ENCODE peak calls at places on chromosomes 6 and 20, in eight cellular contexts. One of them, this sample, is unnamed.

GRCh38 chr6:6790891-6791290 is 202.4 kb downstream of the LY86 start:
- DNase-seq in NCI-H524: no peak
- DNase-seq in NCI-H1417: no peak
- DNase-seq in left ventricle myocardium inferior: no peak
- DNase-seq in left colon: no peak
- DNase-seq in COR-L47: no peak
- DNase-seq in amniotic epithelial cell: no peak
- DNase-seq in substantia nigra: no peak
- DNase-seq in this sample: no peak

GRCh38 chr6:87705070-87705691 is 3.1 kb upstream of the AKIRIN2 start:
- DNase-seq in NCI-H1417: no peak
- DNase-seq in left ventricle myocardium inferior: no peak
- DNase-seq in substantia nigra: no peak
- DNase-seq in COR-L47: no peak
- DNase-seq in left colon: no peak
- DNase-seq in amniotic epithelial cell: peak
- DNase-seq in NCI-H524: no peak
- DNase-seq in this sample: no peak

GRCh38 chr6:151675746-151676459 is 131.6 kb upstream of the ESR1 start:
- DNase-seq in left ventricle myocardium inferior: no peak
- DNase-seq in COR-L47: peak
- DNase-seq in NCI-H1417: peak
- DNase-seq in left colon: peak
- DNase-seq in amniotic epithelial cell: peak
- DNase-seq in substantia nigra: no peak
- DNase-seq in NCI-H524: peak
- DNase-seq in this sample: peak

GRCh38 chr6:20411953-20412352 is 10.3 kb downstream of the E2F3 start:
- DNase-seq in left colon: no peak
- DNase-seq in NCI-H524: no peak
- DNase-seq in substantia nigra: no peak
- DNase-seq in amniotic epithelial cell: no peak
- DNase-seq in NCI-H1417: no peak
- DNase-seq in COR-L47: no peak
- DNase-seq in left ventricle myocardium inferior: no peak
- DNase-seq in this sample: no peak

GRCh38 chr6:36780517-36781210 is 58.6 kb downstream of the CPNE5 start:
- DNase-seq in left ventricle myocardium inferior: no peak
- DNase-seq in left colon: peak
- DNase-seq in substantia nigra: no peak
- DNase-seq in NCI-H524: no peak
- DNase-seq in COR-L47: no peak
- DNase-seq in amniotic epithelial cell: no peak
- DNase-seq in NCI-H1417: peak
- DNase-seq in this sample: no peak

GRCh38 chr20:5181955-5182354 is 55.1 kb downstream of the CDS2 start:
- DNase-seq in left colon: no peak
- DNase-seq in substantia nigra: no peak
- DNase-seq in left ventricle myocardium inferior: no peak
- DNase-seq in COR-L47: no peak
- DNase-seq in amniotic epithelial cell: peak
- DNase-seq in NCI-H524: no peak
- DNase-seq in NCI-H1417: no peak
- DNase-seq in this sample: no peak

GRCh38 chr20:760751-761417 is 7.4 kb downstream of the SLC52A3 start:
- DNase-seq in amniotic epithelial cell: peak
- DNase-seq in left colon: no peak
- DNase-seq in COR-L47: no peak
- DNase-seq in NCI-H524: no peak
- DNase-seq in NCI-H1417: no peak
- DNase-seq in substantia nigra: no peak
- DNase-seq in left ventricle myocardium inferior: no peak
- DNase-seq in this sample: no peak

GRCh38 chr6:44715925-44716324 is 328.4 kb downstream of the CDC5L start:
- DNase-seq in NCI-H524: peak
- DNase-seq in left colon: no peak
- DNase-seq in NCI-H1417: no peak
- DNase-seq in substantia nigra: no peak
- DNase-seq in left ventricle myocardium inferior: no peak
- DNase-seq in amniotic epithelial cell: no peak
- DNase-seq in COR-L47: no peak
- DNase-seq in this sample: no peak

GRCh38 chr6:16041327-16041726 is 87.6 kb upstream of the MYLIP start:
- DNase-seq in NCI-H524: no peak
- DNase-seq in left ventricle myocardium inferior: no peak
- DNase-seq in COR-L47: no peak
- DNase-seq in amniotic epithelial cell: no peak
- DNase-seq in substantia nigra: no peak
- DNase-seq in left colon: no peak
- DNase-seq in NCI-H1417: no peak
- DNase-seq in this sample: no peak

GRCh38 chr6:19895866-19896579 is 58.9 kb downstream of the ID4 start:
- DNase-seq in left colon: no peak
- DNase-seq in NCI-H524: no peak
- DNase-seq in left ventricle myocardium inferior: no peak
- DNase-seq in substantia nigra: no peak
- DNase-seq in NCI-H1417: no peak
- DNase-seq in amniotic epithelial cell: no peak
- DNase-seq in COR-L47: no peak
- DNase-seq in this sample: no peak

GRCh38 chr20:50826121-50826520 is 31.3 kb downstream of the BCAS4 start:
- DNase-seq in substantia nigra: no peak
- DNase-seq in NCI-H524: no peak
- DNase-seq in left ventricle myocardium inferior: no peak
- DNase-seq in amniotic epithelial cell: no peak
- DNase-seq in NCI-H1417: no peak
- DNase-seq in left colon: no peak
- DNase-seq in COR-L47: no peak
- DNase-seq in this sample: no peak

GRCh38 chr6:14211596-14211961 is 94.0 kb downstream of the CD83 start:
- DNase-seq in left ventricle myocardium inferior: peak
- DNase-seq in left colon: peak
- DNase-seq in COR-L47: no peak
- DNase-seq in NCI-H1417: no peak
- DNase-seq in NCI-H524: peak
- DNase-seq in amniotic epithelial cell: peak
- DNase-seq in substantia nigra: no peak
- DNase-seq in this sample: peak

GRCh38 chr6:42332916-42333315 is 115.3 kb upstream of the MRPS10 start:
- DNase-seq in substantia nigra: no peak
- DNase-seq in amniotic epithelial cell: no peak
- DNase-seq in left colon: no peak
- DNase-seq in NCI-H1417: no peak
- DNase-seq in COR-L47: no peak
- DNase-seq in left ventricle myocardium inferior: no peak
- DNase-seq in NCI-H524: no peak
- DNase-seq in this sample: no peak

GRCh38 chr6:152783217-152783878 is 32.8 kb downstream of the VIP start:
- DNase-seq in NCI-H1417: no peak
- DNase-seq in COR-L47: no peak
- DNase-seq in left ventricle myocardium inferior: no peak
- DNase-seq in NCI-H524: no peak
- DNase-seq in amniotic epithelial cell: no peak
- DNase-seq in left colon: no peak
- DNase-seq in substantia nigra: no peak
- DNase-seq in this sample: no peak

GRCh38 chr6:134063966-134064445 is 11.6 kb upstream of the SLC2A12 start:
- DNase-seq in left colon: peak
- DNase-seq in COR-L47: no peak
- DNase-seq in NCI-H1417: peak
- DNase-seq in NCI-H524: peak
- DNase-seq in substantia nigra: peak
- DNase-seq in amniotic epithelial cell: peak
- DNase-seq in left ventricle myocardium inferior: peak
- DNase-seq in this sample: peak

GRCh38 chr6:21431526-21431925 is 162.0 kb upstream of the SOX4 start:
- DNase-seq in NCI-H1417: no peak
- DNase-seq in amniotic epithelial cell: no peak
- DNase-seq in COR-L47: no peak
- DNase-seq in left colon: no peak
- DNase-seq in NCI-H524: no peak
- DNase-seq in substantia nigra: no peak
- DNase-seq in left ventricle myocardium inferior: no peak
- DNase-seq in this sample: no peak

GRCh38 chr20:35226775-35227681 is 538 bp downstream of the MMP24 start:
- DNase-seq in COR-L47: peak
- DNase-seq in substantia nigra: peak
- DNase-seq in amniotic epithelial cell: peak
- DNase-seq in NCI-H524: no peak
- DNase-seq in NCI-H1417: peak
- DNase-seq in left colon: peak
- DNase-seq in left ventricle myocardium inferior: peak
- DNase-seq in this sample: no peak

GRCh38 chr20:20404546-20405092 is 36.7 kb downstream of the INSM1 start:
- DNase-seq in NCI-H524: no peak
- DNase-seq in left colon: no peak
- DNase-seq in COR-L47: no peak
- DNase-seq in NCI-H1417: peak
- DNase-seq in amniotic epithelial cell: no peak
- DNase-seq in left ventricle myocardium inferior: no peak
- DNase-seq in substantia nigra: no peak
- DNase-seq in this sample: no peak

GRCh38 chr6:106511274-106512047 is 117.8 kb downstream of the RTN4IP1 start:
- DNase-seq in left ventricle myocardium inferior: no peak
- DNase-seq in NCI-H1417: peak
- DNase-seq in COR-L47: no peak
- DNase-seq in NCI-H524: no peak
- DNase-seq in left colon: peak
- DNase-seq in substantia nigra: no peak
- DNase-seq in amniotic epithelial cell: no peak
- DNase-seq in this sample: peak

GRCh38 chr6:160069050-160069454 is 52.6 kb upstream of the SLC22A1 start:
- DNase-seq in left colon: no peak
- DNase-seq in NCI-H1417: no peak
- DNase-seq in COR-L47: no peak
- DNase-seq in NCI-H524: no peak
- DNase-seq in substantia nigra: no peak
- DNase-seq in amniotic epithelial cell: no peak
- DNase-seq in left ventricle myocardium inferior: no peak
- DNase-seq in this sample: no peak

GRCh38 chr20:62740286-62741141 is 31.9 kb downstream of the NTSR1 start:
- DNase-seq in COR-L47: no peak
- DNase-seq in left ventricle myocardium inferior: peak
- DNase-seq in left colon: peak
- DNase-seq in substantia nigra: no peak
- DNase-seq in amniotic epithelial cell: peak
- DNase-seq in NCI-H1417: peak
- DNase-seq in NCI-H524: no peak
- DNase-seq in this sample: peak

GRCh38 chr20:60249436-60249835 is 291.2 kb downstream of the CDH26 start:
- DNase-seq in NCI-H524: no peak
- DNase-seq in left ventricle myocardium inferior: no peak
- DNase-seq in amniotic epithelial cell: peak
- DNase-seq in COR-L47: no peak
- DNase-seq in substantia nigra: no peak
- DNase-seq in NCI-H1417: no peak
- DNase-seq in left colon: no peak
- DNase-seq in this sample: no peak

GRCh38 chr6:29632789-29633531 is at the start of gene GABBR1:
- DNase-seq in left ventricle myocardium inferior: peak
- DNase-seq in substantia nigra: peak
- DNase-seq in NCI-H524: peak
- DNase-seq in left colon: peak
- DNase-seq in amniotic epithelial cell: peak
- DNase-seq in COR-L47: peak
- DNase-seq in NCI-H1417: peak
- DNase-seq in this sample: peak

GRCh38 chr6:25392372-25392771 is 113.2 kb downstream of the CARMIL1 start:
- DNase-seq in NCI-H1417: no peak
- DNase-seq in substantia nigra: no peak
- DNase-seq in NCI-H524: no peak
- DNase-seq in COR-L47: no peak
- DNase-seq in amniotic epithelial cell: no peak
- DNase-seq in left colon: no peak
- DNase-seq in left ventricle myocardium inferior: no peak
- DNase-seq in this sample: no peak

GRCh38 chr6:93124226-93124625 is 295.1 kb downstream of the EPHA7 start:
- DNase-seq in NCI-H524: no peak
- DNase-seq in left colon: no peak
- DNase-seq in substantia nigra: no peak
- DNase-seq in NCI-H1417: no peak
- DNase-seq in left ventricle myocardium inferior: no peak
- DNase-seq in amniotic epithelial cell: peak
- DNase-seq in COR-L47: no peak
- DNase-seq in this sample: no peak

GRCh38 chr6:19719691-19720127 is 117.5 kb upstream of the ID4 start:
- DNase-seq in amniotic epithelial cell: peak
- DNase-seq in substantia nigra: no peak
- DNase-seq in NCI-H1417: no peak
- DNase-seq in COR-L47: no peak
- DNase-seq in left ventricle myocardium inferior: no peak
- DNase-seq in NCI-H524: peak
- DNase-seq in left colon: no peak
- DNase-seq in this sample: no peak

GRCh38 chr6:110731196-110731595 is 84.1 kb downstream of the CDK19 start:
- DNase-seq in left colon: no peak
- DNase-seq in NCI-H524: no peak
- DNase-seq in NCI-H1417: no peak
- DNase-seq in COR-L47: no peak
- DNase-seq in amniotic epithelial cell: no peak
- DNase-seq in left ventricle myocardium inferior: no peak
- DNase-seq in substantia nigra: no peak
- DNase-seq in this sample: no peak

GRCh38 chr6:72616406-72617015 is 5.4 kb upstream of the KCNQ5 start:
- DNase-seq in left ventricle myocardium inferior: no peak
- DNase-seq in NCI-H524: no peak
- DNase-seq in NCI-H1417: peak
- DNase-seq in COR-L47: no peak
- DNase-seq in substantia nigra: no peak
- DNase-seq in amniotic epithelial cell: peak
- DNase-seq in left colon: no peak
- DNase-seq in this sample: no peak

GRCh38 chr6:129709451-129709908 is 497 bp downstream of the ARHGAP18 start:
- DNase-seq in substantia nigra: no peak
- DNase-seq in NCI-H1417: no peak
- DNase-seq in NCI-H524: no peak
- DNase-seq in amniotic epithelial cell: peak
- DNase-seq in COR-L47: no peak
- DNase-seq in left colon: no peak
- DNase-seq in left ventricle myocardium inferior: no peak
- DNase-seq in this sample: no peak

GRCh38 chr6:15621203-15622044 is 41.4 kb downstream of the DTNBP1 start:
- DNase-seq in COR-L47: no peak
- DNase-seq in substantia nigra: no peak
- DNase-seq in left colon: peak
- DNase-seq in amniotic epithelial cell: peak
- DNase-seq in NCI-H524: peak
- DNase-seq in NCI-H1417: peak
- DNase-seq in left ventricle myocardium inferior: peak
- DNase-seq in this sample: no peak

GRCh38 chr6:36548401-36548743 is 1.1 kb upstream of the STK38 start:
- DNase-seq in NCI-H524: no peak
- DNase-seq in substantia nigra: no peak
- DNase-seq in left colon: no peak
- DNase-seq in amniotic epithelial cell: no peak
- DNase-seq in NCI-H1417: no peak
- DNase-seq in COR-L47: no peak
- DNase-seq in left ventricle myocardium inferior: no peak
- DNase-seq in this sample: no peak

GRCh38 chr6:40343887-40344565 is 243.1 kb downstream of the LRFN2 start:
- DNase-seq in NCI-H1417: peak
- DNase-seq in NCI-H524: peak
- DNase-seq in amniotic epithelial cell: no peak
- DNase-seq in left ventricle myocardium inferior: no peak
- DNase-seq in left colon: no peak
- DNase-seq in COR-L47: no peak
- DNase-seq in substantia nigra: no peak
- DNase-seq in this sample: no peak

GRCh38 chr20:63232235-63233060 is 3.3 kb upstream of the BIRC7 start:
- DNase-seq in NCI-H524: no peak
- DNase-seq in substantia nigra: no peak
- DNase-seq in left colon: no peak
- DNase-seq in amniotic epithelial cell: peak
- DNase-seq in COR-L47: no peak
- DNase-seq in NCI-H1417: no peak
- DNase-seq in left ventricle myocardium inferior: no peak
- DNase-seq in this sample: no peak

GRCh38 chr6:168304752-168305015 is 14.9 kb downstream of the DACT2 start:
- DNase-seq in NCI-H524: no peak
- DNase-seq in left colon: no peak
- DNase-seq in amniotic epithelial cell: no peak
- DNase-seq in NCI-H1417: no peak
- DNase-seq in left ventricle myocardium inferior: no peak
- DNase-seq in COR-L47: no peak
- DNase-seq in substantia nigra: no peak
- DNase-seq in this sample: no peak

This sample was measured in T-helper 22 cell.